ENCODE peak calls at places on chromosomes 1 and 21, in eight cellular contexts. H is neural crest cell; Y is esophagus squamous epithelium; G is activated CD8-positive, alpha-beta T cell treated with anti-CD3 and anti-CD28 coated beads for 36 hours; T is foreskin fibroblast; Q is GM13977; A is mesothelial cell of epicardium; X is astrocyte of the spinal cord. I is an unnamed sample.

GRCh38 chr1:206002160-206002559 is 1.0 kb downstream of the RAB7B start:
- DNase-seq in Q (no peak), T (no peak), G (no peak), Y (no peak), A (no peak), H (no peak), X (no peak), I (no peak)

GRCh38 chr1:170634819-170635410 is 29.0 kb upstream of the PRRX1 start:
- DNase-seq in X (peak), H (no peak), Y (no peak), G (no peak), A (no peak), Q (no peak), T (peak), I (no peak)

GRCh38 chr1:205286335-205286950 is 35.1 kb downstream of the NUAK2 start:
- DNase-seq in T (peak), G (peak), X (peak), Y (no peak), Q (peak), H (no peak), A (no peak), I (peak)

GRCh38 chr1:2374260-2375155 is 16.8 kb downstream of the MORN1 start:
- DNase-seq in A (peak), Q (no peak), X (no peak), H (no peak), Y (no peak), G (no peak), T (no peak), I (no peak)

GRCh38 chr1:39573736-39574624 is 2.6 kb downstream of the PABPC4 start:
- DNase-seq in X (peak), Q (no peak), H (no peak), T (peak), A (no peak), Y (no peak), G (no peak), I (no peak)

GRCh38 chr1:156876281-156876680 is 15.6 kb downstream of the NTRK1 start:
- DNase-seq in G (no peak), A (no peak), Q (no peak), H (no peak), X (no peak), T (no peak), Y (no peak), I (no peak)

GRCh38 chr1:236016083-236016482 is 48.8 kb downstream of the NID1 start:
- DNase-seq in T (peak), Q (no peak), A (no peak), Y (no peak), X (peak), H (no peak), G (no peak), I (no peak)

GRCh38 chr1:192751260-192751659 is 57.6 kb upstream of the RGS2 start:
- DNase-seq in A (no peak), T (no peak), G (no peak), Q (no peak), X (no peak), H (no peak), Y (no peak), I (no peak)

GRCh38 chr21:38402795-38403194 is 95.5 kb downstream of the ERG start:
- DNase-seq in T (no peak), Y (no peak), Q (no peak), A (no peak), H (no peak), X (no peak), G (no peak), I (no peak)

GRCh38 chr1:211601982-211602644 is 23.2 kb upstream of the SLC30A1 start:
- DNase-seq in X (no peak), H (no peak), G (no peak), Y (no peak), Q (no peak), T (no peak), A (no peak), I (no peak)

GRCh38 chr1:228236744-228237143 is 28.9 kb downstream of the OBSCN start:
- DNase-seq in H (peak), Y (no peak), Q (no peak), G (peak), A (no peak), X (no peak), T (peak), I (no peak)

GRCh38 chr1:155071701-155072100 is 6.9 kb upstream of the EFNA3 start:
- DNase-seq in T (no peak), A (no peak), Y (no peak), G (no peak), X (no peak), Q (no peak), H (no peak), I (no peak)

GRCh38 chr1:25027876-25028586 is 98.0 kb upstream of the RUNX3 start:
- DNase-seq in A (no peak), Q (no peak), H (no peak), G (no peak), Y (no peak), X (no peak), T (no peak), I (no peak)

GRCh38 chr21:38234395-38235142 is 22.2 kb upstream of the KCNJ15 start:
- DNase-seq in T (no peak), A (no peak), X (no peak), H (no peak), Q (no peak), G (no peak), Y (no peak), I (no peak)

GRCh38 chr1:23889074-23889473 is 21.0 kb upstream of the FUCA1 start:
- DNase-seq in T (no peak), H (no peak), Y (no peak), G (no peak), Q (no peak), A (no peak), X (no peak), I (peak)

GRCh38 chr1:189434461-189434860 is 1043.2 kb downstream of the BRINP3 start:
- DNase-seq in G (no peak), A (no peak), X (peak), H (no peak), Q (no peak), T (peak), Y (no peak), I (no peak)

GRCh38 chr1:217230412-217230811 is 400.5 kb downstream of the GPATCH2 start:
- DNase-seq in G (no peak), T (no peak), Q (no peak), Y (no peak), H (no peak), A (no peak), X (no peak), I (no peak)
- TF ChIP-seq CTCF in G (no peak), T (no peak), Q (no peak), Y (no peak), H (no peak), A (no peak), X (no peak), I (no peak)

GRCh38 chr1:115461526-115461925 is 123.5 kb upstream of the NGF start:
- DNase-seq in A (no peak), Q (no peak), H (no peak), X (no peak), Y (no peak), T (no peak), G (no peak), I (no peak)
- TF ChIP-seq CTCF in A (peak), Q (no peak), H (no peak), X (no peak), Y (peak), T (no peak), G (no peak), I (no peak)

GRCh38 chr21:34912022-34912933 is 136.8 kb downstream of the RUNX1 start:
- DNase-seq in Q (no peak), A (no peak), G (no peak), H (no peak), Y (no peak), T (peak), X (no peak), I (no peak)
- TF ChIP-seq CTCF in Q (peak), A (no peak), G (no peak), H (no peak), Y (no peak), T (no peak), X (no peak), I (peak)

GRCh38 chr1:70440642-70441391 is 29.7 kb downstream of the CTH start:
- DNase-seq in Q (no peak), T (no peak), H (no peak), Y (no peak), G (no peak), X (no peak), A (no peak), I (no peak)

GRCh38 chr1:70443739-70444138 is 32.7 kb downstream of the CTH start:
- DNase-seq in A (no peak), X (no peak), H (no peak), G (no peak), Q (no peak), Y (no peak), T (no peak), I (no peak)

GRCh38 chr1:70438529-70438928 is 27.5 kb downstream of the CTH start:
- DNase-seq in X (no peak), Y (no peak), G (no peak), A (no peak), Q (no peak), H (no peak), T (peak), I (no peak)

GRCh38 chr1:70441392-70442035 is 30.4 kb downstream of the CTH start:
- DNase-seq in G (no peak), Y (no peak), T (no peak), Q (no peak), H (no peak), A (no peak), X (no peak), I (no peak)

GRCh38 chr1:70442486-70442885 is 31.4 kb downstream of the CTH start:
- DNase-seq in A (no peak), G (no peak), X (no peak), H (no peak), T (peak), Y (no peak), Q (no peak), I (no peak)
- TF ChIP-seq CTCF in A (no peak), G (no peak), X (no peak), H (no peak), T (no peak), Y (no peak), Q (no peak), I (no peak)

DNA sequence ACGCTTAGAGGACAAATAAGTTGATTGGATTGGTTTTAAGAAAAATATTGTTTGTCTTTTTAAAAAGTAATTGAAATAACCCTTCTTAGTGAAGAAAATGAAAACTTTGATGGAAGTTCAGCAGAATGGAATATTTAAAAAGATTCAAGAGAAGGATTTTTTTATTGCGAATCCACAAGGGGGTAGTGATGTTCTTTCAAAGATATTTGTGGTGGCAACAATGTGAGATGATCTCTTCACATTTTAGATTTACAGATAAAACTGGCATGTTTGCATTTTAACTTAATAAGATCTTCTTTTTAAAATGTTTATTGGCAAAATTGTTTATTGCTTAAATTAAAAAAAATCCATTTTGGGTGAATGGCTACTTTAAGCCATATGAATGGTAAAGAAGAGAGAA is 8.9 kb downstream of the CAMTA1 start:
- DNase-seq in X (peak), Q (peak), H (no peak), T (peak), G (no peak), A (no peak), Y (no peak), I (no peak)
- TF ChIP-seq CTCF in X (peak), Q (peak), H (peak), T (peak), G (peak), A (peak), Y (peak), I (peak)

GRCh38 chr1:15242766-15243165 is 4.3 kb upstream of the FHAD1 start:
- DNase-seq in X (no peak), H (no peak), A (no peak), G (no peak), Q (no peak), T (no peak), Y (no peak), I (no peak)

GRCh38 chr1:15245593-15246325 is 1.3 kb upstream of the FHAD1 start:
- DNase-seq in H (no peak), X (no peak), Q (no peak), G (no peak), A (no peak), T (peak), Y (no peak), I (no peak)

GRCh38 chr1:15243275-15244043 is 3.6 kb upstream of the FHAD1 start:
- DNase-seq in Y (no peak), Q (peak), T (no peak), G (peak), H (no peak), A (no peak), X (no peak), I (no peak)

GRCh38 chr1:15246960-15247614 is at the start of gene FHAD1:
- DNase-seq in A (peak), H (peak), X (peak), Y (no peak), T (peak), Q (peak), G (peak), I (peak)

GRCh38 chr1:15244813-15245212 is 2.2 kb upstream of the FHAD1 start:
- DNase-seq in Q (no peak), A (no peak), T (no peak), Y (no peak), G (no peak), X (no peak), H (no peak), I (no peak)
- TF ChIP-seq CTCF in Q (no peak), A (no peak), T (no peak), Y (no peak), G (no peak), X (no peak), H (no peak), I (no peak)

I was measured in GM10248.